ENCODE peak calls at places on chromosomes 5 and 9, in ten cellular contexts. J is Right ventricle myocardium superior; S is anterior cingulate cortex; P is T-helper 9 cell; Z is activated T-cell treated with anti-CD3 and anti-CD28 coated beads for 24 hours; G is nucleus accumbens; N is stimulated activated CD4-positive, alpha-beta T cell treated with anti-CD3 and anti-CD28 coated beads, Interleukin-4, amount 100 ng/mL, for 48 hours; V is DMS79; M is HuH-7.5; K is tibial artery. W is an unnamed sample.

GRCh38 chr5:135133698-135134515 is 99.9 kb upstream of the PITX1 start:
- DNase-seq in J (no peak), S (no peak), P (no peak), Z (no peak), G (no peak), N (no peak), V (no peak), M (peak; percentile 42), K (no peak), W (no peak)

GRCh38 chr9:88807426-88807825 is 183.8 kb upstream of the S1PR3 start:
- DNase-seq in J (no peak), S (no peak), P (no peak), Z (no peak), G (no peak), N (no peak), V (no peak), M (no peak), K (no peak), W (no peak)

GRCh38 chr9:128619779-128620178 is 36.9 kb downstream of the DYNC2I2 start:
- DNase-seq in J (no peak), S (no peak), P (no peak), Z (no peak), G (no peak), N (no peak), V (no peak), M (no peak), K (no peak), W (no peak)

GRCh38 chr9:114401344-114401743 is 13.6 kb upstream of the AKNA start:
- DNase-seq in J (no peak), S (no peak), P (no peak), Z (no peak), G (no peak), N (no peak), V (no peak), M (peak; percentile 67), K (no peak), W (no peak)

GRCh38 chr9:132639322-132639721 is 30.5 kb downstream of the DDX31 start:
- DNase-seq in J (no peak), S (no peak), P (no peak), Z (no peak), G (no peak), N (no peak), V (no peak), M (no peak), K (no peak), W (no peak)

GRCh38 chr9:17291766-17292165 is 156.9 kb downstream of the CNTLN start:
- DNase-seq in J (no peak), S (no peak), P (no peak), Z (no peak), G (no peak), N (no peak), V (no peak), M (no peak), K (no peak), W (peak; percentile 12)

GRCh38 chr9:133142657-133143592 is 20.8 kb downstream of the GBGT1 start:
- DNase-seq in J (no peak), S (no peak), P (no peak), Z (no peak), G (no peak), N (no peak), V (no peak), M (no peak), K (no peak), W (no peak)

GRCh38 chr5:60161340-60161934 is 267.9 kb upstream of the PDE4D start:
- DNase-seq in J (no peak), S (no peak), P (no peak), Z (no peak), G (no peak), N (no peak), V (no peak), M (peak; percentile 9), K (no peak), W (no peak)

GRCh38 chr9:79731483-79731882 is 159.7 kb downstream of the TLE4 start:
- DNase-seq in J (no peak), S (no peak), P (no peak), Z (no peak), G (peak; percentile 11), N (no peak), V (no peak), M (no peak), K (no peak), W (no peak)

GRCh38 chr9:12878342-12878978 is 103.6 kb downstream of the LURAP1L start:
- DNase-seq in J (no peak), S (no peak), P (no peak), Z (no peak), G (no peak), N (no peak), V (no peak), M (no peak), K (no peak), W (no peak)

GRCh38 chr9:91036356-91036755 is 234.7 kb downstream of the SYK start:
- DNase-seq in J (no peak), S (no peak), P (no peak), Z (no peak), G (no peak), N (no peak), V (no peak), M (no peak), K (no peak), W (no peak)

GRCh38 chr5:141560141-141560540 is 58.7 kb downstream of the DIAPH1 start:
- DNase-seq in J (no peak), S (no peak), P (no peak), Z (no peak), G (no peak), N (no peak), V (peak; percentile 42), M (no peak), K (no peak), W (peak; percentile 47)

GRCh38 chr9:17656889-17657288 is 78.0 kb downstream of the SH3GL2 start:
- DNase-seq in J (no peak), S (no peak), P (no peak), Z (no peak), G (no peak), N (no peak), V (peak; percentile 76), M (no peak), K (no peak), W (no peak)

GRCh38 chr9:13459071-13459470 is 179.6 kb upstream of the MPDZ start:
- DNase-seq in J (no peak), S (no peak), P (no peak), Z (no peak), G (no peak), N (no peak), V (no peak), M (no peak), K (no peak), W (no peak)